ENCODE peak calls at places on chromosome 18, in four cellular contexts. Q is IMR-90, B is H1, G is H9. O is an unnamed sample.

GRCh38 chr18:76524900-76525698 is 30.1 kb upstream of the ZNF516 start:
- DNase-seq in Q (peak; percentile 68), B (no peak), G (no peak), O (peak; percentile 88)

GRCh38 chr18:527136-527535 is 26.6 kb upstream of the COLEC12 start:
- DNase-seq in Q (peak; percentile 21), B (no peak), G (no peak), O (peak; percentile 38)

GRCh38 chr18:34976899-34977786 is 64.1 kb upstream of the MAPRE2 start:
- DNase-seq in Q (peak; percentile 19), B (peak; percentile 89), G (peak; percentile 87), O (peak; percentile 72)

GRCh38 chr18:23711421-23711820 is 22.2 kb downstream of the LAMA3 start:
- DNase-seq in Q (no peak), B (no peak), G (no peak), O (no peak)

GRCh38 chr18:8871484-8871883 is 166.1 kb downstream of the MTCL1 start:
- DNase-seq in Q (no peak), B (no peak), G (no peak), O (no peak)

GRCh38 chr18:58195278-58195721 is 151.3 kb downstream of the NEDD4L start:
- DNase-seq in Q (no peak), B (peak; percentile 67), G (peak; percentile 77), O (peak; percentile 77)

GRCh38 chr18:55555628-55556027 is 32.4 kb downstream of the TCF4 start:
- DNase-seq in Q (no peak), B (no peak), G (no peak), O (no peak)

GRCh38 chr18:62912885-62913284 is 197.5 kb downstream of the PHLPP1 start:
- DNase-seq in Q (no peak), B (no peak), G (no peak), O (no peak)

GRCh38 chr18:62425465-62426190 is 97.2 kb upstream of the ZCCHC2 start:
- DNase-seq in Q (peak; percentile 96), B (peak; percentile 73), G (peak; percentile 83), O (peak; percentile 96)

GRCh38 chr18:3357516-3357915 is 92.5 kb upstream of the TGIF1 start:
- DNase-seq in Q (no peak), B (no peak), G (no peak), O (no peak)

GRCh38 chr18:77205769-77206168 is 43.9 kb upstream of the GALR1 start:
- DNase-seq in Q (no peak), B (no peak), G (no peak), O (no peak)

GRCh38 chr18:35005963-35006577 is 35.1 kb upstream of the MAPRE2 start:
- DNase-seq in Q (peak; percentile 70), B (no peak), G (no peak), O (peak; percentile 78)

GRCh38 chr18:58447342-58448190 is 181.3 kb downstream of the ALPK2 start:
- DNase-seq in Q (peak; percentile 36), B (no peak), G (no peak), O (peak; percentile 21)

GRCh38 chr18:63368611-63369010 is 1.6 kb upstream of the KDSR start:
- DNase-seq in Q (peak; percentile 13), B (no peak), G (no peak), O (no peak)

GRCh38 chr18:55079067-55079466 is 119.8 kb upstream of the CCDC68 start:
- DNase-seq in Q (no peak), B (no peak), G (no peak), O (no peak)

GRCh38 chr18:80247403-80247916 is at the start of gene PARD6G:
- DNase-seq in Q (peak; percentile 60), B (peak; percentile 79), G (peak; percentile 68), O (peak; percentile 56)

GRCh38 chr18:57430983-57431382 is 4.2 kb upstream of the ONECUT2 start:
- DNase-seq in Q (no peak), B (no peak), G (no peak), O (peak; percentile 28)

GRCh38 chr18:63970803-63971191 is 916 bp downstream of the SERPINB8 start:
- DNase-seq in Q (peak; percentile 21), B (peak; percentile 67), G (peak; percentile 67), O (peak; percentile 80)

GRCh38 chr18:63177822-63178525 is 141.6 kb downstream of the BCL2 start:
- DNase-seq in Q (no peak), B (no peak), G (no peak), O (no peak)

GRCh38 chr18:76958692-76959341 is 136.5 kb downstream of the ZNF236 start:
- DNase-seq in Q (no peak), B (no peak), G (no peak), O (no peak)

GRCh38 chr18:74499633-74500032 is 3.5 kb downstream of the CNDP2 start:
- DNase-seq in Q (no peak), B (no peak), G (peak; percentile 57), O (peak; percentile 57)

GRCh38 chr18:51666717-51667320 is 469.3 kb upstream of the MEX3C start:
- DNase-seq in Q (no peak), B (no peak), G (no peak), O (no peak)

GRCh38 chr18:58183226-58183625 is 139.2 kb downstream of the NEDD4L start:
- DNase-seq in Q (no peak), B (peak; percentile 26), G (no peak), O (no peak)

GRCh38 chr18:56545539-56545938 is 92.9 kb downstream of the TXNL1 start:
- DNase-seq in Q (no peak), B (no peak), G (no peak), O (no peak)

GRCh38 chr18:73669299-73669698 is 478.3 kb downstream of the FBXO15 start:
- DNase-seq in Q (peak; percentile 86), B (no peak), G (no peak), O (no peak)

GRCh38 chr18:57480724-57481123 is 45.5 kb downstream of the ONECUT2 start:
- DNase-seq in Q (no peak), B (no peak), G (no peak), O (peak; percentile 38)

GRCh38 chr18:43914017-43914416 is 636.7 kb upstream of the SYT4 start:
- DNase-seq in Q (no peak), B (no peak), G (no peak), O (no peak)

GRCh38 chr18:51614967-51615571 is 417.6 kb upstream of the MEX3C start:
- DNase-seq in Q (no peak), B (no peak), G (no peak), O (no peak)

GRCh38 chr18:72742002-72742401 is 125.8 kb downstream of the NETO1 start:
- DNase-seq in Q (no peak), B (no peak), G (no peak), O (no peak)

GRCh38 chr18:61948842-61949438 is 56.1 kb upstream of the RNF152 start:
- DNase-seq in Q (no peak), B (no peak), G (no peak), O (no peak)

GRCh38 chr18:57434536-57435494 is at the start of gene ONECUT2:
- DNase-seq in Q (peak; percentile 85), B (peak; percentile 97), G (peak; percentile 98), O (peak; percentile 98)

GRCh38 chr18:27954226-27954625 is 222.7 kb downstream of the CDH2 start:
- DNase-seq in Q (peak; percentile 89), B (no peak), G (no peak), O (no peak)

GRCh38 chr18:2981212-2981728 is 31.7 kb downstream of the LPIN2 start:
- DNase-seq in Q (peak; percentile 95), B (no peak), G (no peak), O (no peak)

GRCh38 chr18:74836296-74837139 is 238.8 kb downstream of the ZNF407 start:
- DNase-seq in Q (peak; percentile 72), B (no peak), G (no peak), O (no peak)

GRCh38 chr18:8869696-8870095 is 164.3 kb downstream of the MTCL1 start:
- DNase-seq in Q (no peak), B (no peak), G (no peak), O (no peak)

GRCh38 chr18:79961527-79962291 is 2.7 kb upstream of the HSBP1L1 start:
- DNase-seq in Q (no peak), B (no peak), G (no peak), O (no peak)

GRCh38 chr18:63301458-63301857 is 18.1 kb downstream of the BCL2 start:
- DNase-seq in Q (no peak), B (no peak), G (no peak), O (no peak)

GRCh38 chr18:48621240-48621639 is 82.4 kb downstream of the CTIF start:
- DNase-seq in Q (peak; percentile 93), B (no peak), G (no peak), O (peak; percentile 72)
- H3K27ac ChIP-seq in Q (peak overlapping the region; percentile 98), B (no peak overlapping the region), G (no peak overlapping the region), O (no peak overlapping the region)

GRCh38 chr18:50307738-50308470 is 20.4 kb upstream of the CXXC1 start:
- DNase-seq in Q (peak; percentile 85), B (peak; percentile 91), G (peak; percentile 90), O (peak; percentile 93)

GRCh38 chr18:50310080-50310479 is 22.6 kb upstream of the CXXC1 start:
- DNase-seq in Q (no peak), B (no peak), G (no peak), O (no peak)

GRCh38 chr18:50306944-50307343 is 19.5 kb upstream of the CXXC1 start:
- DNase-seq in Q (peak; percentile 16), B (no peak), G (no peak), O (peak; percentile 38)

GRCh38 chr18:50311573-50312106 is 24.1 kb upstream of the CXXC1 start:
- DNase-seq in Q (no peak), B (no peak), G (no peak), O (no peak)

GRCh38 chr18:50307400-50307737 is 19.9 kb upstream of the CXXC1 start:
- DNase-seq in Q (no peak), B (no peak), G (no peak), O (no peak)
- H3K9ac ChIP-seq in Q (peak overlapping the region; percentile 22), B (no peak overlapping the region), G (no peak overlapping the region), O (peak overlapping the region; percentile 45)

DNA sequence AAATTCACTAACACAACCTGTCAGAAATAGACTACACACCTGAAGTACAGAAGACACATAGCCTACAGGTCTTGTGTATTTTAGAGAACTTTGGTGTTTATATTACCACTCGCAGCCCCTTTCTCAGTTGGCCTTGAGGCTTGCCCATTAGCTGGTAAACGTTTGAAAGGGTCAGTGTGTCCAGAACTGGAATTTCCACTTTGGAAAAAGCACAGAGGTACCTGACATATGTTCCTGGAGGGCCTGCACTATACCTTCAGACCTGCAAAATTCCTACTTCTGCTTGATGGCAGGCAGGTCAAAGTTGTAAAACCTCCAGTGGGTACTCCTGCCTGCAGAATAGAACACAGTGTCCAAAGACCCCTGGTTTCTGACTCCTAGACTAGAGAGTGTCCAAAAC is 3.0 kb downstream of the KCTD1 start:
- DNase-seq in Q (no peak), B (no peak), G (no peak), O (no peak)
- H4K5ac ChIP-seq in Q (no peak overlapping the region), B (no peak overlapping the region), G (no peak overlapping the region), O (no peak overlapping the region)

GRCh38 chr18:32049393-32050161 is 31.0 kb downstream of the RNF125 start:
- DNase-seq in Q (no peak), B (no peak), G (no peak), O (peak; percentile 50)

DNA sequence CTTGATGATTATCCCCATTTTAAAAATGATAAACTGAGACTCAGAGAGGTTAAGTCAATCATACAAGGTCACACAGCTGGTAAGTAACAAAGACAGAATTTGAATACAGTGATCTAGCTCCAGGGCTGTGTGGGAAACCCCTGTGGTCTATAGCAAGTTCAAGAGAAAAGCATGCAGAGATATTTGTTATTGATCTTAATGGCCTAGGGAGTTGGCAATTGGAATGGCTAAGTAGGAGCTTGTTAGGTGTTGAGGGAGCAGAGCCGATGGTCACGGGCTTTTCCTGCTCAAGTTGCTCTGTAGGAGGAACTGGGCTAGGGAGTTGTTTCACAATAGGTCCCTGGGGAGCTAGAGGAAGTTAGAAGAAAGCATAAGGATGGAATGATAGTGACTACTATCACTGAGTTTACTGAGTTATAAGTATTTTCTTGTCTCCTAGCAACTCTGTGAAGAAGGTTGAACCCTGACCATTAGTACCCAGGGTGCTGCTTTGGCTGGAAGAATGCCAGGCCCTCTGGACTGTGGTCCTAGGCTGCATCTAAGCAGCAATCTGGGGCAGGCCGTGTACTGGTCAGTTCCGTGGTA is 30.0 kb downstream of the RNF125 start:
- DNase-seq in Q (peak; percentile 3), B (no peak), G (no peak), O (peak; percentile 21)
- H3K27ac ChIP-seq in Q (no peak overlapping the region), B (no peak overlapping the region), G (no peak overlapping the region), O (no peak overlapping the region)